ENCODE peak calls at places on chromosomes 3 and 15, in five cellular contexts. H is adipocyte, W is HL-60, N is mesenchymal stem cell, B is sigmoid colon. U is an unnamed sample.

GRCh38 chr3:170614214-170614966 is 28.5 kb upstream of the SLC7A14 start:
- DNase-seq in H (peak; percentile 91), W (no peak), N (peak; percentile 89), B (no peak), U (peak; percentile 83)

GRCh38 chr3:124951511-124952390 is 17.2 kb upstream of the MUC13 start:
- DNase-seq in H (no peak), W (no peak), N (no peak), B (no peak), U (no peak)

GRCh38 chr3:133663569-133664313 is 2.0 kb upstream of the TOPBP1 start:
- DNase-seq in H (peak; percentile 76), W (peak; percentile 48), N (peak; percentile 68), B (no peak), U (peak; percentile 80)

GRCh38 chr3:175001091-175001490 is 142.0 kb downstream of the NAALADL2 start:
- DNase-seq in H (no peak), W (no peak), N (no peak), B (no peak), U (no peak)

GRCh38 chr3:49689046-49689886 is at the start of the genes MST1 and RNF123:
- DNase-seq in H (peak; percentile 95), W (peak; percentile 85), N (peak; percentile 91), B (peak; percentile 93), U (peak; percentile 91)

GRCh38 chr15:65583701-65584100 is 27.2 kb downstream of the INTS14 start:
- DNase-seq in H (peak; percentile 30), W (no peak), N (peak; percentile 86), B (no peak), U (peak; percentile 86)

GRCh38 chr15:63030101-63030528 is 12.4 kb upstream of the TPM1 start:
- DNase-seq in H (no peak), W (no peak), N (peak; percentile 26), B (peak; percentile 75), U (peak; percentile 52)

GRCh38 chr15:98727115-98728040 is 79.0 kb downstream of the IGF1R start:
- DNase-seq in H (peak; percentile 98), W (no peak), N (peak; percentile 96), B (peak; percentile 97), U (peak; percentile 95)

GRCh38 chr3:141426404-141427034 is 58.2 kb downstream of the ZBTB38 start:
- DNase-seq in H (peak; percentile 64), W (no peak), N (peak; percentile 84), B (peak; percentile 95), U (peak; percentile 90)

GRCh38 chr3:134387293-134387692 is 13.0 kb upstream of the AMOTL2 start:
- DNase-seq in H (no peak), W (no peak), N (no peak), B (no peak), U (no peak)

GRCh38 chr3:190155752-190156151 is 35.1 kb upstream of the P3H2 start:
- DNase-seq in H (no peak), W (no peak), N (no peak), B (no peak), U (no peak)

GRCh38 chr3:48503406-48504050 is 446 bp downstream of the SHISA5 start:
- DNase-seq in H (peak; percentile 71), W (no peak), N (peak; percentile 66), B (peak; percentile 88), U (peak; percentile 58)

GRCh38 chr15:66619152-66619903 is 53.5 kb upstream of the LCTL start:
- DNase-seq in H (peak; percentile 91), W (peak; percentile 38), N (peak; percentile 76), B (peak; percentile 86), U (peak; percentile 80)

GRCh38 chr15:66620744-66621344 is 55.0 kb upstream of the LCTL start:
- DNase-seq in H (no peak), W (no peak), N (no peak), B (no peak), U (no peak)

GRCh38 chr15:66623801-66624453 is 58.1 kb upstream of the LCTL start:
- DNase-seq in H (no peak), W (no peak), N (no peak), B (no peak), U (no peak)

GRCh38 chr15:66622677-66623076 is 56.9 kb upstream of the LCTL start:
- DNase-seq in H (peak; percentile 39), W (no peak), N (no peak), B (no peak), U (no peak)

GRCh38 chr15:66621491-66622467 is 56.0 kb upstream of the LCTL start:
- DNase-seq in H (peak; percentile 68), W (no peak), N (no peak), B (no peak), U (peak; percentile 43)
- H3K4me3 ChIP-seq in H (peak overlapping the region; percentile 35), W (no peak overlapping the region), N (no peak overlapping the region), B (peak overlapping the region; percentile 35), U (peak overlapping the region; percentile 33)

DNA sequence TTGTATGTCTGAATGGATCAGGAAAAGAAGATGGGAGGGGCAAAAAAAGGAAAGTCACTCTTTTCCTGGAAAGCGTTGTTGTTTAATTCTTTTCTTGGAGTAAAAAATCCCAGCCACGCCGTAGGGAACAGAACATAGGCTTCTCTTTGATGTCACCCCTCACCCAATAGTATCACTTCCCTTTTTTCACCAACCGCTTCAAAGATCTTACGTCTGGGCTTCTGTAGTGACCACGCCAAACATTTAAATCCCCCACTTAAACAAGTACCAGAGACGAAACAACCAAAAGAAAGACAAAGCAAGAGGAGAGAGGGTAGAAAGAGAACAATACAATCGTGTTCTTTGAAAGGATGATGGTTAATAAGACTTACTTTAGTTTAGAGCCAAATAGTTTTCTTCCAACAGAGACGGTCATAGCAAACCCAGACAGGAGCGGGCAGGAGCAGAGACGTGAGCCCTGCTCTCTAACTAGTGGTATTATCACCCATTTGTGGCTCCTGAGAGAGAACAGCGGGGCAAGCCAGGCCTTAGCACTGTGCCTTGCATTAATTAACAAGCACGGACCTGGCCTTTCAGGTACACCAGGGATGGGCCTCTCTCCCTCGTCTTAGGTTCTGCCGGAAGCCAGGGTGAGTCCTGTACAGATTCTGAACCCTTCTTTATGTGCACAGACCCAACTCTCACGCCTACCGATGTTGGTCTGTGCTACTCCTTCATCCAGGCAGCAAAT is 28.1 kb upstream of the BCL6 start:
- DNase-seq in H (no peak), W (peak; percentile 66), N (no peak), B (no peak), U (no peak)
- H3K4me3 ChIP-seq in H (no peak overlapping the region), W (peak overlapping the region; percentile 19), N (no peak overlapping the region), B (no peak overlapping the region), U (no peak overlapping the region)

GRCh38 chr15:89640245-89640644 is 15.0 kb downstream of the KIF7 start:
- DNase-seq in H (no peak), W (no peak), N (no peak), B (no peak), U (no peak)
- H3K4me3 ChIP-seq in H (no peak overlapping the region), W (no peak overlapping the region), N (no peak overlapping the region), B (no peak overlapping the region), U (no peak overlapping the region)

DNA sequence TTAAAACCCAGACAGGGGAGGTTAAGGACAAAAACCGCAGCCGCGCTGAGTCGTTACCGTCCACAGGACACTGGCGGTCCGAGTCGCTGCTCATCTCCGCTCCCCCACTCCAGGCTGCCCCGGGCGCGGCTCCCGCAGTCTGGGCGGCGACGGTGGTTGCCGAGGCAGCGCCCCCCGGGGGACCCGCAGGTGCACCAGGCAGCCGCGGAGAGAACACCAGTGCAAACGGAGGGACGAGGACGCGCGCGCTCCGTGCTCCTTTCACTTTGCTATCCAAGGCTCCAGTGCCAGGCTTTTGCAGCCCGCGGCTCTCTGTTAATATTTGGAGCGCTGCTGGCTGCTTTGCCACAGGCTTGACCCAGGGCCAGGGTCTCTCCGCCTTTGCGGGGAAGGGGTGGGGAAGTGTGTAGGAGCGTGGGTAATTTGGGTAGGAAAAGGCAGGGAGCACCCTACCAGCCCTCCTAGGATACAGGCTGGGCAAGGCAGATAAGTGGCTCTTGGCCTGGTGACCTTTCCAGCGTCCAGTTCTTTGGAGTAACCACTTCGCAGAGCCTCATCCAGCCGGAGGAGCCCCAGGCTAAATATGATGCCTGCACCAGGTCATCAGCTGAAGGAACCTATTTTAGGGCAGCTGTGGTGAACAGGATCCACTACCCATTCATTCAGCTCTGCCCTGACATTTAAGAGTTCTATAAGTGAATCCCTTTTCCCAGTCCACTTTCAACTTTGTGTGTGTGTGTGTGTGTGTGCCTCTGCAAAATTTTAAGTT is at the start of gene GADL1:
- DNase-seq in H (peak; percentile 61), W (no peak), N (peak; percentile 38), B (peak; percentile 65), U (peak; percentile 23)
- H3K4me3 ChIP-seq in H (peak within 1 kb of the TSS; percentile 86), W (peak within 1 kb of the TSS; percentile 40), N (peak within 1 kb of the TSS; percentile 60), B (peak within 1 kb of the TSS; percentile 71), U (peak within 1 kb of the TSS; percentile 58)

GRCh38 chr3:147368151-147368550 is 38.2 kb downstream of the ZIC4 start:
- DNase-seq in H (no peak), W (no peak), N (no peak), B (no peak), U (no peak)

GRCh38 chr3:147369671-147370123 is 36.6 kb downstream of the ZIC4 start:
- DNase-seq in H (no peak), W (no peak), N (no peak), B (no peak), U (peak; percentile 64)

GRCh38 chr3:147369231-147369630 is 37.1 kb downstream of the ZIC4 start:
- DNase-seq in H (no peak), W (no peak), N (no peak), B (no peak), U (no peak)

GRCh38 chr3:147367676-147368075 is 38.7 kb downstream of the ZIC4 start:
- DNase-seq in H (no peak), W (no peak), N (no peak), B (no peak), U (no peak)

DNA sequence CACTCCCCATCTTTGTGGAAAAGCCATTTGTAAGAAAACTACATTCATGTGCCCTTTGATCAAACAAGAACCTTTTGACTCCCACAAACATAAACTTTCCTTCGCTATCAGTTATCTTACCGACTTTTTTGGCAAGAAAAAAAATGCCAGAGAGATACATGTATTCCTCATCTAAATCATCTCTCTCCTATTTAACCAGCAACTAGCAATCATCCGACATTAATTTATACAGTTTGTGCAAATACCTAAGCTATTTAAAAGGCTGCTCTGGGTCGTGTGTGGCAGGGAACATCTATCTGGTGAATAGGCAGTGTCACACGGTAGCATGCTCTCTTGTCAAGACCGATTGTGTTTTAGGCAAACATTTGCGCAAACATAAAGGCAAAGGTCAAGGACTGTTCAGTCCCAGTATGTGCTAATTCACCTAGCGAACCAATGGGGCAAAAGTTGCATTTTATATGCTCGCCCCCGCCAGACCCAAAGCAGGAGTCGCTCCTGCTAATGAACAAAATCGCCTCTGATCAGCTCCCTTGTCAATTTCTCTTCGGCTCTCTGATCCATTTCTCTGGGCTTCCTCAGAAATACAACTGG is 37.7 kb downstream of the ZIC4 start:
- DNase-seq in H (no peak), W (no peak), N (no peak), B (no peak), U (no peak)
- H3K4me3 ChIP-seq in H (no peak overlapping the region), W (no peak overlapping the region), N (no peak overlapping the region), B (no peak overlapping the region), U (peak overlapping the region; percentile 55)

DNA sequence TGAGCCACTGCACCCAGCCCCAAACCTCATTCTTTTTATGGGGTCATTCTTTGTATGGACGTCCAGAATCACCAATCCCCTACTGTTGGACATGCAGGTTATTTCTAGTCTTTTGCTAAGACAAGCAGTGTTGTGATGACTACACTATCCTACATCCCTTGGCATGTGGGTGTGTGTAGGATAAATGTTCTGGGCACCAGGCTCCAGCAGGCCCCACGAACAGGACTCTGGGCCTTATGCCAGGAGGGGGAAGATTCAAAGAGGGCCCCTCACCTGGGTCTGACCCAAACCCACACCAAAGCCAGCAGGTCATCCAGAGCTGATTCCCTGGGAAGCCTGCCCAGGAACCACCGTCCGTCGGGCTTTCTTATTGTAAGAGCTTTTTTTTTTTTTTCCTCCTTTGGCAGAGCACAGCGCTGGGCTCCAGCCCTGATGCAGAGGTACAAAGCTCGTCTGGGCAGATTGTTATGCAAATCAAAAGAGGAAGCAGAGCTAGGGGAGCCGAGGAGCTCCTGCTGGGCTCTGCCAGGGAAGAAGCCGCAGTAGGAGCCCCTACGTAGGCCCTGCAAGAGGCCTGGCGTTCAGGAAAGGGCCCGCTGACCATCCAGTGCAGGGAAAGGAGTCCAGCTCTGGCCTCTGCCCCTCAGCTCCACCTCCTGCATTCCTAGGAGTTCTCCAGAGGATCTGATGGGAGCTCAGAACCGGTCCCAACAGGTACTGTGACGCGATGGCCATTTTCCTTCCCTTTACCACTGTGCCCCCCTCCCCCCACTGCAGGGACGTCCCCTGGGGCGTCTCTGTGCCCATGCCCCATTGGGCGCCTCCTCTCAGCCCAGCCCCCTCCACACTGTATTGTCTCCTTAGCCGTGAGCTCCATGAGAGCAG is 29.0 kb upstream of the FURIN start:
- DNase-seq in H (no peak), W (peak; percentile 77), N (no peak), B (no peak), U (peak; percentile 33)
- H3K4me3 ChIP-seq in H (no peak overlapping the region), W (peak overlapping the region; percentile 0), N (no peak overlapping the region), B (no peak overlapping the region), U (no peak overlapping the region)

U was measured in choroid plexus epithelial cell.